ENCODE peak calls at places on chromosomes 12 and 14, in six cellular contexts. One of them, this sample, is unnamed.

GRCh38 chr12:105922670-105923102 is 216.1 kb downstream of the NUAK1 start:
- DNase-seq in NCI-H748 treated with DMSO at 0.1 percent for 48 hours: no peak
- DNase-seq in heart right ventricle: no peak
- DNase-seq in CD8-positive, alpha-beta T cell: no peak
- DNase-seq in ACHN: peak
- DNase-seq in NCI-H1105: no peak
- DNase-seq in this sample: no peak

GRCh38 chr14:93316716-93317115 is 16.1 kb downstream of the BTBD7 start:
- DNase-seq in CD8-positive, alpha-beta T cell: no peak
- DNase-seq in heart right ventricle: no peak
- DNase-seq in NCI-H748 treated with DMSO at 0.1 percent for 48 hours: no peak
- DNase-seq in NCI-H1105: no peak
- DNase-seq in ACHN: no peak
- DNase-seq in this sample: no peak

GRCh38 chr12:42474391-42474790 is 115.2 kb downstream of the PRICKLE1 start:
- DNase-seq in CD8-positive, alpha-beta T cell: no peak
- DNase-seq in NCI-H1105: no peak
- DNase-seq in NCI-H748 treated with DMSO at 0.1 percent for 48 hours: no peak
- DNase-seq in ACHN: peak
- DNase-seq in heart right ventricle: no peak
- DNase-seq in this sample: no peak

GRCh38 chr14:93811611-93812010 is 23.3 kb upstream of the PRIMA1 start:
- DNase-seq in NCI-H748 treated with DMSO at 0.1 percent for 48 hours: no peak
- DNase-seq in CD8-positive, alpha-beta T cell: no peak
- DNase-seq in ACHN: no peak
- DNase-seq in NCI-H1105: no peak
- DNase-seq in heart right ventricle: no peak
- DNase-seq in this sample: no peak

GRCh38 chr12:121781751-121782615 is 11.5 kb downstream of the RHOF start:
- DNase-seq in CD8-positive, alpha-beta T cell: peak
- DNase-seq in NCI-H748 treated with DMSO at 0.1 percent for 48 hours: no peak
- DNase-seq in heart right ventricle: no peak
- DNase-seq in NCI-H1105: no peak
- DNase-seq in ACHN: no peak
- DNase-seq in this sample: no peak

GRCh38 chr12:48010366-48010970 is 6.2 kb upstream of the COL2A1 start:
- DNase-seq in ACHN: no peak
- DNase-seq in NCI-H748 treated with DMSO at 0.1 percent for 48 hours: no peak
- DNase-seq in CD8-positive, alpha-beta T cell: no peak
- DNase-seq in heart right ventricle: no peak
- DNase-seq in NCI-H1105: no peak
- DNase-seq in this sample: no peak

GRCh38 chr14:75523771-75524171 is 1.5 kb downstream of the BATF start:
- DNase-seq in CD8-positive, alpha-beta T cell: no peak
- DNase-seq in NCI-H1105: no peak
- DNase-seq in NCI-H748 treated with DMSO at 0.1 percent for 48 hours: no peak
- DNase-seq in ACHN: no peak
- DNase-seq in heart right ventricle: no peak
- DNase-seq in this sample: no peak

GRCh38 chr12:15206338-15206737 is 14.9 kb downstream of the RERG start:
- DNase-seq in ACHN: no peak
- DNase-seq in NCI-H748 treated with DMSO at 0.1 percent for 48 hours: no peak
- DNase-seq in heart right ventricle: no peak
- DNase-seq in CD8-positive, alpha-beta T cell: no peak
- DNase-seq in NCI-H1105: no peak
- DNase-seq in this sample: no peak

GRCh38 chr12:40058721-40059190 is 47.1 kb downstream of the SLC2A13 start:
- DNase-seq in heart right ventricle: no peak
- DNase-seq in ACHN: peak
- DNase-seq in NCI-H1105: no peak
- DNase-seq in CD8-positive, alpha-beta T cell: no peak
- DNase-seq in NCI-H748 treated with DMSO at 0.1 percent for 48 hours: no peak
- DNase-seq in this sample: no peak

GRCh38 chr14:56378046-56378445 is 201.6 kb upstream of the TMEM260 start:
- DNase-seq in heart right ventricle: no peak
- DNase-seq in CD8-positive, alpha-beta T cell: no peak
- DNase-seq in ACHN: no peak
- DNase-seq in NCI-H1105: no peak
- DNase-seq in NCI-H748 treated with DMSO at 0.1 percent for 48 hours: no peak
- DNase-seq in this sample: no peak

GRCh38 chr12:96422192-96422591 is 22.0 kb upstream of the CDK17 start:
- DNase-seq in NCI-H748 treated with DMSO at 0.1 percent for 48 hours: no peak
- DNase-seq in NCI-H1105: no peak
- DNase-seq in ACHN: no peak
- DNase-seq in heart right ventricle: no peak
- DNase-seq in CD8-positive, alpha-beta T cell: no peak
- DNase-seq in this sample: no peak

GRCh38 chr14:87152701-87153100 is 840.3 kb downstream of the GALC start:
- DNase-seq in CD8-positive, alpha-beta T cell: no peak
- DNase-seq in ACHN: no peak
- DNase-seq in NCI-H1105: no peak
- DNase-seq in NCI-H748 treated with DMSO at 0.1 percent for 48 hours: no peak
- DNase-seq in heart right ventricle: no peak
- DNase-seq in this sample: no peak

GRCh38 chr12:11951209-11951608 is 119.5 kb upstream of the BCL2L14 start:
- DNase-seq in NCI-H1105: no peak
- DNase-seq in NCI-H748 treated with DMSO at 0.1 percent for 48 hours: no peak
- DNase-seq in CD8-positive, alpha-beta T cell: no peak
- DNase-seq in heart right ventricle: no peak
- DNase-seq in ACHN: no peak
- DNase-seq in this sample: no peak

GRCh38 chr14:22159049-22159448 is 430.0 kb downstream of the DAD1 start:
- DNase-seq in heart right ventricle: no peak
- DNase-seq in ACHN: peak
- DNase-seq in CD8-positive, alpha-beta T cell: no peak
- DNase-seq in NCI-H1105: no peak
- DNase-seq in NCI-H748 treated with DMSO at 0.1 percent for 48 hours: no peak
- DNase-seq in this sample: no peak

GRCh38 chr14:50040401-50040775 is 76.0 kb downstream of the VCPKMT start:
- DNase-seq in NCI-H748 treated with DMSO at 0.1 percent for 48 hours: no peak
- DNase-seq in CD8-positive, alpha-beta T cell: peak
- DNase-seq in ACHN: peak
- DNase-seq in NCI-H1105: no peak
- DNase-seq in heart right ventricle: no peak
- DNase-seq in this sample: peak

GRCh38 chr12:6827437-6827894 is 741 bp upstream of the P3H3 start:
- DNase-seq in CD8-positive, alpha-beta T cell: peak
- DNase-seq in NCI-H1105: peak
- DNase-seq in ACHN: peak
- DNase-seq in NCI-H748 treated with DMSO at 0.1 percent for 48 hours: peak
- DNase-seq in heart right ventricle: peak
- DNase-seq in this sample: peak

GRCh38 chr12:113069149-113069548 is 12.6 kb downstream of the DTX1 start:
- DNase-seq in CD8-positive, alpha-beta T cell: no peak
- DNase-seq in ACHN: no peak
- DNase-seq in NCI-H748 treated with DMSO at 0.1 percent for 48 hours: no peak
- DNase-seq in NCI-H1105: no peak
- DNase-seq in heart right ventricle: no peak
- DNase-seq in this sample: no peak

GRCh38 chr12:50626026-50626425 is 121.2 kb downstream of the DIP2B start:
- DNase-seq in CD8-positive, alpha-beta T cell: no peak
- DNase-seq in NCI-H1105: no peak
- DNase-seq in ACHN: no peak
- DNase-seq in heart right ventricle: no peak
- DNase-seq in NCI-H748 treated with DMSO at 0.1 percent for 48 hours: no peak
- DNase-seq in this sample: no peak

GRCh38 chr12:15050664-15051063 is 77.8 kb downstream of the PDE6H start:
- DNase-seq in heart right ventricle: no peak
- DNase-seq in ACHN: no peak
- DNase-seq in CD8-positive, alpha-beta T cell: peak
- DNase-seq in NCI-H1105: no peak
- DNase-seq in NCI-H748 treated with DMSO at 0.1 percent for 48 hours: no peak
- DNase-seq in this sample: no peak

GRCh38 chr12:82682851-82683261 is 3.9 kb upstream of the TMTC2 start:
- DNase-seq in ACHN: no peak
- DNase-seq in CD8-positive, alpha-beta T cell: no peak
- DNase-seq in NCI-H748 treated with DMSO at 0.1 percent for 48 hours: no peak
- DNase-seq in NCI-H1105: no peak
- DNase-seq in heart right ventricle: no peak
- DNase-seq in this sample: no peak

GRCh38 chr14:94673781-94674231 is 61.6 kb downstream of the SERPINA3 start:
- DNase-seq in CD8-positive, alpha-beta T cell: no peak
- DNase-seq in NCI-H1105: no peak
- DNase-seq in ACHN: no peak
- DNase-seq in heart right ventricle: no peak
- DNase-seq in NCI-H748 treated with DMSO at 0.1 percent for 48 hours: no peak
- DNase-seq in this sample: no peak

GRCh38 chr14:26841920-26842741 is 244.3 kb upstream of the NOVA1 start:
- DNase-seq in ACHN: peak
- DNase-seq in CD8-positive, alpha-beta T cell: no peak
- DNase-seq in NCI-H748 treated with DMSO at 0.1 percent for 48 hours: no peak
- DNase-seq in NCI-H1105: no peak
- DNase-seq in heart right ventricle: peak
- DNase-seq in this sample: peak

GRCh38 chr14:58298880-58299664 is 717 bp downstream of the ARID4A start:
- DNase-seq in heart right ventricle: peak
- DNase-seq in NCI-H748 treated with DMSO at 0.1 percent for 48 hours: no peak
- DNase-seq in ACHN: peak
- DNase-seq in NCI-H1105: no peak
- DNase-seq in CD8-positive, alpha-beta T cell: peak
- DNase-seq in this sample: peak

GRCh38 chr14:89921896-89922548 is 32.5 kb downstream of the EFCAB11 start:
- DNase-seq in ACHN: no peak
- DNase-seq in NCI-H748 treated with DMSO at 0.1 percent for 48 hours: no peak
- DNase-seq in CD8-positive, alpha-beta T cell: no peak
- DNase-seq in NCI-H1105: no peak
- DNase-seq in heart right ventricle: no peak
- DNase-seq in this sample: no peak

GRCh38 chr12:102043928-102044327 is 17.9 kb downstream of the WASHC3 start:
- DNase-seq in NCI-H1105: no peak
- DNase-seq in NCI-H748 treated with DMSO at 0.1 percent for 48 hours: no peak
- DNase-seq in heart right ventricle: no peak
- DNase-seq in CD8-positive, alpha-beta T cell: peak
- DNase-seq in ACHN: no peak
- DNase-seq in this sample: no peak

This sample was measured in transverse colon.